ENCODE peak calls at places on chromosomes 1 and 21, in five cellular contexts. A is CD8-positive, alpha-beta memory T cell; U is cardiac muscle cell; J is kidney tubule cell; I is NCI-H524 treated with DMSO at 0.1 percent for 48 hours. X is an unnamed sample.

GRCh38 chr21:28436286-28436932 is 556.3 kb downstream of the LTN1 start:
- DNase-seq in U (no peak), J (peak), I (no peak), A (no peak), X (no peak)

GRCh38 chr1:100009458-100009857 is 39.7 kb downstream of the SLC35A3 start:
- DNase-seq in I (no peak), J (peak), A (no peak), U (no peak), X (no peak)

GRCh38 chr21:46334351-46335140 is 10.6 kb downstream of the PCNT start:
- DNase-seq in I (no peak), U (no peak), A (no peak), J (no peak), X (no peak)

GRCh38 chr1:41576206-41576605 is 91.7 kb upstream of the EDN2 start:
- DNase-seq in U (no peak), A (no peak), J (no peak), I (no peak), X (no peak)

GRCh38 chr1:111015222-111015621 is 51.5 kb upstream of the LRIF1 start:
- DNase-seq in I (no peak), A (no peak), J (no peak), U (no peak), X (no peak)

GRCh38 chr1:198639581-198640235 is 868 bp downstream of the PTPRC start:
- DNase-seq in I (no peak), A (no peak), J (no peak), U (no peak), X (no peak)

GRCh38 chr1:194028002-194028401 is 841.6 kb upstream of the B3GALT2 start:
- DNase-seq in I (no peak), U (peak), J (no peak), A (no peak), X (no peak)

GRCh38 chr1:76944942-76945341 is 77.7 kb downstream of the ST6GALNAC5 start:
- DNase-seq in A (no peak), U (no peak), I (no peak), J (peak), X (no peak)

GRCh38 chr1:159612211-159612885 is 24.7 kb downstream of the APCS start:
- DNase-seq in J (no peak), I (no peak), U (no peak), A (no peak), X (no peak)

GRCh38 chr1:12434174-12434573 is 183.8 kb downstream of the DHRS3 start:
- DNase-seq in I (no peak), U (no peak), J (peak), A (peak), X (no peak)

GRCh38 chr1:227131193-227131592 is 187.1 kb downstream of the CDC42BPA start:
- DNase-seq in I (no peak), A (no peak), J (peak), U (peak), X (no peak)

GRCh38 chr1:7343917-7344316 is 427.2 kb upstream of the VAMP3 start:
- DNase-seq in U (no peak), A (no peak), I (no peak), J (no peak), X (no peak)

GRCh38 chr1:21942464-21942863 is 5.4 kb upstream of the HSPG2 start:
- DNase-seq in I (no peak), U (peak), J (no peak), A (no peak), X (no peak)

GRCh38 chr1:55231745-55232144 is 16.6 kb upstream of the USP24 start:
- DNase-seq in U (no peak), A (no peak), I (no peak), J (no peak), X (no peak)

GRCh38 chr1:173573596-173573995 is 29.3 kb downstream of the SLC9C2 start:
- DNase-seq in J (peak), A (no peak), I (no peak), U (no peak), X (peak)

GRCh38 chr1:154413177-154413576 is 8.0 kb downstream of the IL6R start:
- DNase-seq in U (no peak), J (no peak), A (no peak), I (no peak), X (no peak)

GRCh38 chr1:228459091-228459993 is 27.8 kb upstream of the RNF187 start:
- DNase-seq in U (peak), I (peak), J (peak), A (peak), X (peak)

GRCh38 chr1:87512431-87512830 is 183.8 kb downstream of the LMO4 start:
- DNase-seq in J (no peak), I (no peak), U (no peak), A (no peak), X (no peak)

GRCh38 chr1:1079408-1080121 is 5.5 kb upstream of the RNF223 start:
- DNase-seq in U (peak), J (peak), I (peak), A (peak), X (peak)

GRCh38 chr1:156618853-156619581 is at the start of gene HAPLN2:
- DNase-seq in I (no peak), A (no peak), U (peak), J (no peak), X (peak)

GRCh38 chr1:170970256-170970655 is 34.9 kb downstream of the MROH9 start:
- DNase-seq in U (no peak), J (no peak), A (no peak), I (no peak), X (no peak)

GRCh38 chr1:6488602-6489382 is 2.7 kb downstream of the PLEKHG5 start:
- DNase-seq in A (no peak), J (peak), I (no peak), U (no peak), X (no peak)

GRCh38 chr1:39261712-39262221 is 57.3 kb downstream of the MACF1 start:
- DNase-seq in A (no peak), I (no peak), J (no peak), U (no peak), X (no peak)

GRCh38 chr1:172948457-172948856 is 102.3 kb downstream of the TNFSF18 start:
- DNase-seq in U (no peak), I (no peak), A (no peak), J (peak), X (no peak)

GRCh38 chr1:82108843-82109242 is 308.1 kb downstream of the ADGRL2 start:
- DNase-seq in J (no peak), U (no peak), A (no peak), I (no peak), X (no peak)

GRCh38 chr1:6591222-6591621 is 11.4 kb downstream of the ZBTB48 start:
- DNase-seq in I (no peak), J (no peak), U (no peak), A (no peak), X (no peak)

GRCh38 chr1:152034654-152035405 is 2.0 kb downstream of the S100A11 start:
- DNase-seq in U (peak), I (no peak), A (peak), J (peak), X (peak)

X was measured in T47D.